ENCODE peak calls at places on chromosomes 16 and 17, in seven cellular contexts. X is ELR, S is body of pancreas, U is NCI-H82, R is endothelial cell of umbilical vein, A is CMK, H is T-helper 1 cell. C is an unnamed sample.

GRCh38 chr17:10698116-10698818 is 873 bp downstream of the ADPRM start:
- DNase-seq in X (peak; percentile 52), S (no peak), U (peak; percentile 44), R (no peak), A (no peak), H (no peak), C (peak; percentile 46)

GRCh38 chr16:85555549-85556455 is 57.3 kb upstream of the GSE1 start:
- DNase-seq in X (peak; percentile 46), S (peak; percentile 78), U (peak; percentile 97), R (no peak), A (no peak), H (peak; percentile 23), C (peak; percentile 51)

GRCh38 chr17:29178750-29179231 is 1.4 kb downstream of the MYO18A start:
- DNase-seq in X (no peak), S (peak; percentile 64), U (no peak), R (no peak), A (no peak), H (no peak), C (no peak)

GRCh38 chr16:84033251-84034195 is 9.1 kb downstream of the SLC38A8 start:
- DNase-seq in X (no peak), S (no peak), U (no peak), R (no peak), A (no peak), H (no peak), C (no peak)

GRCh38 chr16:84751947-84752346 is 52.1 kb downstream of the USP10 start:
- DNase-seq in X (peak; percentile 38), S (no peak), U (no peak), R (peak; percentile 24), A (no peak), H (peak; percentile 79), C (no peak)

GRCh38 chr17:27928546-27928945 is 35.4 kb upstream of the LYRM9 start:
- DNase-seq in X (no peak), S (no peak), U (no peak), R (no peak), A (peak; percentile 58), H (no peak), C (no peak)

GRCh38 chr17:57422574-57423164 is 166.3 kb downstream of the MSI2 start:
- DNase-seq in X (peak; percentile 69), S (no peak), U (no peak), R (no peak), A (no peak), H (peak; percentile 15), C (peak; percentile 54)

GRCh38 chr16:55542459-55543082 is 23.9 kb upstream of the CAPNS2 start:
- DNase-seq in X (peak; percentile 90), S (no peak), U (no peak), R (peak; percentile 69), A (no peak), H (no peak), C (peak; percentile 77)

GRCh38 chr16:25051446-25052160 is 36.4 kb upstream of the ARHGAP17 start:
- DNase-seq in X (peak; percentile 71), S (no peak), U (peak; percentile 41), R (peak; percentile 31), A (no peak), H (no peak), C (peak; percentile 83)

GRCh38 chr16:79188115-79188779 is 412.3 kb downstream of the MAF start:
- DNase-seq in X (no peak), S (no peak), U (no peak), R (no peak), A (no peak), H (no peak), C (no peak)

GRCh38 chr16:82761236-82761635 is 134.5 kb downstream of the CDH13 start:
- DNase-seq in X (peak; percentile 58), S (peak; percentile 71), U (no peak), R (peak; percentile 77), A (no peak), H (no peak), C (peak; percentile 71)

GRCh38 chr17:15263680-15264079 is 1.4 kb downstream of the PMP22 start:
- DNase-seq in X (no peak), S (no peak), U (no peak), R (no peak), A (no peak), H (no peak), C (no peak)

GRCh38 chr17:7717756-7718350 is 309 bp downstream of the DNAH2 start:
- DNase-seq in X (no peak), S (peak; percentile 29), U (peak; percentile 93), R (no peak), A (no peak), H (peak; percentile 57), C (no peak)

GRCh38 chr17:13807103-13807502 is 205.4 kb upstream of the HS3ST3A1 start:
- DNase-seq in X (no peak), S (no peak), U (no peak), R (no peak), A (no peak), H (no peak), C (no peak)

GRCh38 chr16:75341934-75342811 is 90.7 kb upstream of the BCAR1 start:
- DNase-seq in X (peak; percentile 82), S (no peak), U (no peak), R (peak; percentile 99), A (no peak), H (no peak), C (peak; percentile 73)

GRCh38 chr16:52203096-52203495 is 343.8 kb downstream of the TOX3 start:
- DNase-seq in X (no peak), S (no peak), U (no peak), R (no peak), A (no peak), H (no peak), C (no peak)

GRCh38 chr17:35089846-35090193 is 26.3 kb upstream of the RFFL start:
- DNase-seq in X (peak; percentile 87), S (no peak), U (no peak), R (peak; percentile 54), A (peak; percentile 53), H (peak; percentile 44), C (no peak)

GRCh38 chr17:37643829-37644228 is 583 bp upstream of the DDX52 start:
- DNase-seq in X (peak; percentile 17), S (peak; percentile 51), U (peak; percentile 44), R (no peak), A (no peak), H (no peak), C (peak; percentile 48)

GRCh38 chr17:35082073-35082657 is 18.7 kb upstream of the RFFL start:
- DNase-seq in X (peak; percentile 90), S (no peak), U (peak; percentile 92), R (peak; percentile 71), A (no peak), H (peak; percentile 64), C (peak; percentile 75)

C was measured in fibroblast of the aortic adventitia.